ENCODE peak calls at places on chromosomes 16 and 17, in four cellular contexts. C, U, M and Y are unnamed samples.

GRCh38 chr16:5490499-5490898 is 392.9 kb upstream of the EEF2KMT start:
- DNase-seq in C (no peak), U (peak), M (no peak), Y (no peak)

GRCh38 chr17:82372063-82372590 is 562 bp downstream of the UTS2R start:
- DNase-seq in C (no peak), U (no peak), M (no peak), Y (no peak)

GRCh38 chr16:85391175-85391707 is 221.9 kb upstream of the GSE1 start:
- DNase-seq in C (no peak), U (no peak), M (no peak), Y (no peak)

GRCh38 chr17:83067718-83068261 is 11.6 kb upstream of the METRNL start:
- DNase-seq in C (no peak), U (no peak), M (peak), Y (no peak)

GRCh38 chr16:64738321-64738960 is 383.4 kb downstream of the CDH11 start:
- DNase-seq in C (peak), U (no peak), M (peak), Y (peak)

GRCh38 chr17:8055851-8056231 is 17.0 kb downstream of the ALOX15B start:
- DNase-seq in C (no peak), U (no peak), M (no peak), Y (no peak)

GRCh38 chr17:7560172-7561027 is 1.3 kb upstream of the SENP3 start:
- DNase-seq in C (peak), U (no peak), M (peak), Y (peak)

GRCh38 chr17:63774141-63774981 is at the start of gene DDX42:
- DNase-seq in C (peak), U (peak), M (peak), Y (peak)

GRCh38 chr17:37117743-37118142 is 169.0 kb downstream of the AATF start:
- DNase-seq in C (no peak), U (no peak), M (no peak), Y (no peak)

GRCh38 chr16:48231675-48232214 is 12.4 kb upstream of the LONP2 start:
- DNase-seq in C (peak), U (peak), M (peak), Y (peak)

GRCh38 chr16:57256601-57257395 is 11.7 kb downstream of the ARL2BP start:
- DNase-seq in C (no peak), U (no peak), M (no peak), Y (no peak)

GRCh38 chr17:44900894-44901293 is 1.6 kb upstream of the EFTUD2 start:
- DNase-seq in C (peak), U (no peak), M (peak), Y (peak)

GRCh38 chr17:3012926-3013581 is 50.4 kb downstream of the OR1D5 start:
- DNase-seq in C (peak), U (peak), M (peak), Y (peak)

GRCh38 chr17:43140396-43141332 is 15.5 kb upstream of the BRCA1 start:
- DNase-seq in C (no peak), U (no peak), M (no peak), Y (no peak)

GRCh38 chr17:16948587-16949376 is 23.1 kb downstream of the TNFRSF13B start:
- DNase-seq in C (no peak), U (no peak), M (no peak), Y (no peak)

GRCh38 chr16:82630219-82630618 is 3.5 kb downstream of the CDH13 start:
- DNase-seq in C (peak), U (no peak), M (no peak), Y (peak)

GRCh38 chr17:1905190-1905919 is 75.5 kb downstream of the RPA1 start:
- DNase-seq in C (no peak), U (no peak), M (no peak), Y (no peak)

GRCh38 chr16:27795992-27796614 is 246.2 kb downstream of the KATNIP start:
- DNase-seq in C (peak), U (peak), M (peak), Y (peak)

GRCh38 chr17:55421179-55421934 is at the start of gene MMD:
- DNase-seq in C (no peak), U (no peak), M (no peak), Y (no peak)

GRCh38 chr16:63312343-63312742 is 1276.1 kb upstream of the CDH8 start:
- DNase-seq in C (no peak), U (no peak), M (no peak), Y (no peak)

GRCh38 chr16:85385463-85386331 is 227.4 kb upstream of the GSE1 start:
- DNase-seq in C (no peak), U (no peak), M (no peak), Y (no peak)

GRCh38 chr16:80819988-80820387 is 15.6 kb upstream of the CDYL2 start:
- DNase-seq in C (no peak), U (no peak), M (no peak), Y (no peak)

GRCh38 chr17:12693640-12694039 is 27.9 kb downstream of the MYOCD start:
- DNase-seq in C (no peak), U (no peak), M (no peak), Y (no peak)

GRCh38 chr17:48322060-48322459 is 108.0 kb downstream of the SKAP1 start:
- DNase-seq in C (peak), U (no peak), M (peak), Y (peak)

GRCh38 chr17:78947235-78948153 is 22.3 kb upstream of the TIMP2 start:
- DNase-seq in C (no peak), U (no peak), M (peak), Y (no peak)

GRCh38 chr17:19337712-19338023 is 24.9 kb downstream of the B9D1 start:
- DNase-seq in C (peak), U (no peak), M (peak), Y (no peak)

GRCh38 chr17:48623583-48623982 is 2.6 kb downstream of the HOXB9 start:
- DNase-seq in C (no peak), U (no peak), M (no peak), Y (peak)

GRCh38 chr17:82076785-82077591 is 11.4 kb upstream of the DUS1L start:
- DNase-seq in C (no peak), U (no peak), M (no peak), Y (no peak)

GRCh38 chr16:72961115-72961832 is 86.7 kb downstream of the ZFHX3 start:
- DNase-seq in C (no peak), U (no peak), M (peak), Y (no peak)
- TF ChIP-seq CTCF in C (peak), U (peak), M (peak), Y (peak)

DNA sequence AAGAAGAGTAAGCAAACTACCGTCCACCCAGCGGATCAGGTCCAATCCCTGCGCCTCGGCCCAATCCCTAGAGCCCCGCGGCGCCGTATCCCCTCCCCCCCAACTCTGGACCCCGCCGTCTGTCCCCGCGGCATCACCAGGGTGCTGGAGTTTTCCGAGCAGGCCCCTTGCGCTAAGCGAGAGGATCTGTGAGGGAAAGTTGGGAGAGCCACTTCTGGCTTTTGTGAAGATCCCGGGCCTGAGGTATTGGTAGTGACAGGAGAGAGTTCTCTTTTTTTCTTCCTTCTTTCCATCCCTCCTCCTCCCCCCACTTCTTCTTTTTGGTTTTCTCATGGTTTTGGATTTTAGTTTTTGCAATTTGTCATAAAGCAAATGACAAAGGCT is 3.5 kb upstream of the DLX4 start:
- DNase-seq in C (no peak), U (no peak), M (no peak), Y (no peak)
- H3K4me3 ChIP-seq in C (no peak), U (no peak), M (no peak), Y (no peak)

GRCh38 chr16:78705694-78706093 is 606.2 kb downstream of the WWOX start:
- DNase-seq in C (no peak), U (no peak), M (no peak), Y (peak)
- TF ChIP-seq CTCF in C (no peak), U (peak), M (peak), Y (peak)

GRCh38 chr16:10390330-10390729 is 4.5 kb downstream of the ATF7IP2 start:
- DNase-seq in C (no peak), U (no peak), M (no peak), Y (no peak)

GRCh38 chr16:10385725-10386516 is at the start of gene ATF7IP2:
- DNase-seq in C (peak), U (no peak), M (peak), Y (peak)

GRCh38 chr16:10386517-10387377 is 886 bp downstream of the ATF7IP2 start:
- DNase-seq in C (peak), U (no peak), M (peak), Y (peak)

GRCh38 chr16:10388987-10389386 is 3.1 kb downstream of the ATF7IP2 start:
- DNase-seq in C (no peak), U (no peak), M (no peak), Y (no peak)

DNA sequence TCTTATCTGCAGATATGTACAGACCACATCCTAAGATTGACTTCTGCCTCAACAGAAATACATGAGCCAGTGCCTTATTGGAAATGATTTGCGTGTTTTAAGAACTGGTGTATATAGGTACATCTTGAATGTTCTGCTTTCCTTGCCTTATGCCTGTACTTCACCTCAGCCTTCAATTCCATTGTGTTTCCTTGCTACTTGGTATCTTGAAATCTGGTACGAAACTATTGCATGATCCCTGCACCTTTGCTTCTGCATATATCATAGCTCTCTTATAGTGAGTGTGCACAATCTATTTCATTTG is 1.5 kb downstream of the ATF7IP2 start:
- DNase-seq in C (no peak), U (no peak), M (no peak), Y (no peak)
- H3K4me3 ChIP-seq in C (peak), U (no peak), M (peak), Y (peak)

GRCh38 chr17:57273471-57273870 is 17.1 kb downstream of the MSI2 start:
- DNase-seq in C (no peak), U (no peak), M (no peak), Y (peak)

GRCh38 chr17:57276621-57277020 is 20.3 kb downstream of the MSI2 start:
- DNase-seq in C (no peak), U (no peak), M (no peak), Y (no peak)

GRCh38 chr17:57274162-57274561 is 17.8 kb downstream of the MSI2 start:
- DNase-seq in C (no peak), U (no peak), M (no peak), Y (no peak)

GRCh38 chr17:57277923-57278604 is 21.7 kb downstream of the MSI2 start:
- DNase-seq in C (no peak), U (no peak), M (no peak), Y (no peak)

GRCh38 chr17:57275365-57275764 is 19.0 kb downstream of the MSI2 start:
- DNase-seq in C (no peak), U (no peak), M (no peak), Y (no peak)
- TF ChIP-seq CTCF in C (no peak), U (no peak), M (no peak), Y (no peak)

DNA sequence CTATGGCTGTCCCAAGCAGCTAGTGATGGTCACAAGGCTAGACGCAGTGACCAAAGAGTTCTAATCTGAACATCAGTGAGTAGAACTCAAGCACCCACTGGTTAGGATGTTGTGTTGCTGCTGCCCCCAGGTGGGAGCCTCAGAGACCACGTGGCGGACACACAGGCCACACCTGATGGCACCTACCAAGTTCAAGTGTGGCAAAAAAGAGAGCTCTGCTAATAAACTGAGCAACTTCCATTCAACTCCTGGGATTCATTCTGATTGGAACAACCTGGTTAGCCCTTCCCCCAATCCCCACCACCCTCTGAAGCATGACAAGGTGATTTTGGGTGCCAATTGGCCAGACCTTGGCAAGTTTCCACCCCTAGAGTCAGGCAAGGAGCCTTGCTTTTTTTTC is 3.5 kb upstream of the LCMT1 start:
- DNase-seq in C (no peak), U (peak), M (no peak), Y (no peak)
- H3K4me3 ChIP-seq in C (no peak), U (no peak), M (no peak), Y (no peak)

DNA sequence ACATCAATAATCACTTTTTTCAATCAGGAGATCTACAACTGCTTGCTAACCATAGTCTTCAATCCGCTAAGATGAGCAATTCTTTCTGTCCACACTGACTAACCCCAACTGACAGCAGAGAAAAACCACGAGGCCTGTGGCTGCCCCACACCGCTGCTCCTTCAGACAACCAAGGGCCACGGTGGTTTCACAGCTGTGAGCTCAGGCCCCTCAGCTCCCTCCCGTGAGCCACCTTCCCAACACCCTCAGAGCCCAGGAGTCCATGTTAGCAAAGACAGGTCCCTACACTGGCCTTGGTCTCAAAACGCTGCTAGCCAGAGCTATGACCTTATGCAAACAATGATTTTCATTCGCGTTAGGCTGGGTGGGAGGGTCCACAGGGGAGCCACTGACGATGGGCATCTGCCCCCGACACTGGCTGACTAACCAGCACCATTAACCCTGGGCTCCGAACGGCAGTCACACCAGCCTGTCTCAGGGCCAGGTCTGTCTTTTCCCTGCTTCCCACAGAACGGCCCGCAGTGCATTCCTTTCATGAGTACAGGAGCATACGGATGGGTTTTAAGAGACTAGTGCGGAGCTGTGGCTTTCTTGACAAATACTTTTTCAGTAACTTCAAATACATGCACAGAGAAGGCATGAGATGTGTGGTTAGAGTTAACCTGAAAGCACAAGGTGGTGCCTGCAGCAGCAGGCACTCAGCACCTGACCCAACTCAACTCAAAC is 67.3 kb downstream of the ANKRD11 start:
- DNase-seq in C (peak), U (no peak), M (no peak), Y (peak)
- TF ChIP-seq CTCF in C (no peak), U (no peak), M (no peak), Y (no peak)

DNA sequence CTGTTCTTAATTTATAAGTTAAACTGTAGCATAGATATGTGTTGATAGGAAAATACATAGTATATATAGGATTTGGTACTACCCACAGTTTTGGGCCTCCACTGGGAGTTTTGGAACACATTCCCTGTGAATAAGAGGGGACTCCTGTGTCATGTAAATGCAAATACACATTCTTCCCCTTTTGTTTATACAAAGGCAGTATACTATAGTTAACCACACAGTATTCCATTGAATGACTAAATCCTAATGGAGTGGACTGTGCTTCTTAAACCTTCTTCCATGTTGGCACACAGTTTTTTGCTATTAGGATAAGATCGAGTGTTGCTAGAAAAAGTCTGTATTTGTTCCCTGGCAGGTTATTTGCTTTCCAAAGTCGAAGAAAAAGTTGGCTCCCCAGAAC is 22.2 kb downstream of the TAC4 start:
- DNase-seq in C (no peak), U (no peak), M (no peak), Y (no peak)
- H3K4me3 ChIP-seq in C (no peak), U (no peak), M (no peak), Y (no peak)

DNA sequence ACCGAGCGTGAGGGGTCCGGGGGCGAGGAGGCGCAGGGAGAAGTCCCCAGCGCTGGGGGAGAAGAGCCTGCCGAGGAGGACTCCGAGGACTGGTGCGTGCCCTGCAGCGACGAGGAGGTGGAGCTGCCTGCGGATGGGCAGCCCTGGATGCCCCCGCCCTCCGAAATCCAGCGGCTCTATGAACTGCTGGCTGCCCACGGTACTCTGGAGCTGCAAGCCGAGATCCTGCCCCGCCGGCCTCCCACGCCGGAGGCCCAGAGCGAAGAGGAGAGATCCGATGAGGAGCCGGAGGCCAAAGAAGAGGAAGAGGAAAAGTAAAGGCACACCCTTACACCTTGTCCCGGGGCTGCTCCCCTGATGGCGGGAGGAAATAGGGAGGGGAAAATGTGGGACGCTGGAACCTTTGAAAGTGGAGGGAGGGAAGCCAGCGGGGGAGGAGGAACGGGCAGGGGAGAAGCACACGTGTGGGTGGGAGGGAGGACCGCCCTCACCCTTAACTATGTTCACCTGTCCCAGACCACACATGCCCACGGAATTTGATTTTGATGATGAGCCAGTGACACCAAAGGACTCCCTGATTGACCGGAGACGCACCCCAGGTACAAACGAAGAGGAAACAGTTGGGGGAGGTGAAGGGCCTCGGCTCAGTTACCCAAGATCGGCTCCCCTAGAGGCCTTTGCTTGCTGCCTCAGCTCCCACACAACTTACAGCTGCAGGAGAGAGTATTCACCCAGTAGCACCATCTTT is 916 bp downstream of the PAGR1 start:
- DNase-seq in C (peak), U (peak), M (peak), Y (peak)
- TF ChIP-seq CTCF in C (peak), U (no peak), M (peak), Y (peak)

GRCh38 chr16:53973021-53973420 is 269.1 kb downstream of the FTO start:
- DNase-seq in C (no peak), U (no peak), M (no peak), Y (no peak)

GRCh38 chr16:53968896-53969295 is 264.9 kb downstream of the FTO start:
- DNase-seq in C (peak), U (no peak), M (peak), Y (peak)

GRCh38 chr16:53964145-53964544 is 260.2 kb downstream of the FTO start:
- DNase-seq in C (no peak), U (no peak), M (no peak), Y (no peak)

GRCh38 chr16:53967172-53967571 is 263.2 kb downstream of the FTO start:
- DNase-seq in C (no peak), U (no peak), M (no peak), Y (no peak)

DNA sequence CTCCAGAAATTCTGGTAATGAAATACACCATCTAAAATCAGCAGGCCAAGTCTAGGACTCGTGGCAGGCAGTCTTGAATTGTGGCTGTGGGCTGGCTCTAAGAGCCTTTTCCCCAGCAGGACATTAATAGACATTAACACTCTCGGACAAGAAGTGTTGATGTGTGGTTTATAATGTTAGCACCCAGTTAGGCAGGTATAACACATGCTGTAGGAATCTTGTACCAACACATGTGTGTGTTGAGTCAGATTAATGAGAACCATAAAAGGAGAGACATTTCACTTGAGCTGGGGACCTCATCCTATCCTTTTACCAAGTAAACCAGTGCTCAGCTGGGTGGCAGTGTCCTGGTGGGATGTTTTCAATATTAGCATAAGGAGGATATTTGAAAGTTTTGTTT is 264.5 kb downstream of the FTO start:
- DNase-seq in C (no peak), U (no peak), M (no peak), Y (peak)
- H3K4me3 ChIP-seq in C (no peak), U (no peak), M (no peak), Y (no peak)